ENCODE peak calls at places on chromosomes 2 and 18, in eight cellular contexts. One of them, this sample, is unnamed.

GRCh38 chr2:85523906-85524566 is 14.9 kb upstream of the MAT2A start:
- DNase-seq in brain microvascular endothelial cell: peak
- DNase-seq in pancreas: no peak
- DNase-seq in GM23338: no peak
- DNase-seq in osteoblast: peak
- DNase-seq in AG09309: no peak
- DNase-seq in HepG2: no peak
- DNase-seq in fibroblast of pulmonary artery: no peak
- DNase-seq in this sample: peak

GRCh38 chr18:48098007-48098406 is 167.5 kb upstream of the SMAD2 start:
- DNase-seq in brain microvascular endothelial cell: no peak
- DNase-seq in pancreas: no peak
- DNase-seq in GM23338: no peak
- DNase-seq in osteoblast: no peak
- DNase-seq in AG09309: no peak
- DNase-seq in HepG2: no peak
- DNase-seq in fibroblast of pulmonary artery: no peak
- DNase-seq in this sample: no peak

GRCh38 chr2:168583064-168583709 is 127.1 kb downstream of the CERS6 start:
- DNase-seq in brain microvascular endothelial cell: no peak
- DNase-seq in pancreas: no peak
- DNase-seq in GM23338: no peak
- DNase-seq in osteoblast: no peak
- DNase-seq in AG09309: no peak
- DNase-seq in HepG2: no peak
- DNase-seq in fibroblast of pulmonary artery: peak
- DNase-seq in this sample: peak

GRCh38 chr18:65751145-65752085 is 603 bp downstream of the CDH7 start:
- DNase-seq in brain microvascular endothelial cell: no peak
- DNase-seq in pancreas: no peak
- DNase-seq in GM23338: peak
- DNase-seq in osteoblast: peak
- DNase-seq in AG09309: no peak
- DNase-seq in HepG2: no peak
- DNase-seq in fibroblast of pulmonary artery: no peak
- DNase-seq in this sample: no peak

GRCh38 chr2:186972281-186972970 is 123.5 kb upstream of the ZSWIM2 start:
- DNase-seq in brain microvascular endothelial cell: no peak
- DNase-seq in pancreas: no peak
- DNase-seq in GM23338: no peak
- DNase-seq in osteoblast: no peak
- DNase-seq in AG09309: no peak
- DNase-seq in HepG2: no peak
- DNase-seq in fibroblast of pulmonary artery: no peak
- DNase-seq in this sample: no peak

GRCh38 chr18:50280707-50281294 is 522 bp downstream of the MBD1 start:
- DNase-seq in brain microvascular endothelial cell: no peak
- DNase-seq in pancreas: no peak
- DNase-seq in GM23338: no peak
- DNase-seq in osteoblast: no peak
- DNase-seq in AG09309: no peak
- DNase-seq in HepG2: no peak
- DNase-seq in fibroblast of pulmonary artery: no peak
- DNase-seq in this sample: no peak

GRCh38 chr18:49399003-49399402 is 61.4 kb downstream of the DYM start:
- DNase-seq in brain microvascular endothelial cell: peak
- DNase-seq in pancreas: no peak
- DNase-seq in GM23338: no peak
- DNase-seq in osteoblast: no peak
- DNase-seq in AG09309: no peak
- DNase-seq in HepG2: no peak
- DNase-seq in fibroblast of pulmonary artery: peak
- DNase-seq in this sample: peak

GRCh38 chr2:226660524-226660923 is 139.1 kb downstream of the IRS1 start:
- DNase-seq in brain microvascular endothelial cell: peak
- DNase-seq in pancreas: no peak
- DNase-seq in GM23338: no peak
- DNase-seq in osteoblast: peak
- DNase-seq in AG09309: peak
- DNase-seq in HepG2: no peak
- DNase-seq in fibroblast of pulmonary artery: peak
- DNase-seq in this sample: peak

GRCh38 chr2:165239230-165239629 is at the start of gene SCN2A:
- DNase-seq in brain microvascular endothelial cell: peak
- DNase-seq in pancreas: no peak
- DNase-seq in GM23338: peak
- DNase-seq in osteoblast: no peak
- DNase-seq in AG09309: peak
- DNase-seq in HepG2: peak
- DNase-seq in fibroblast of pulmonary artery: peak
- DNase-seq in this sample: peak

GRCh38 chr18:6374340-6374739 is 40.4 kb downstream of the L3MBTL4 start:
- DNase-seq in brain microvascular endothelial cell: no peak
- DNase-seq in pancreas: no peak
- DNase-seq in GM23338: no peak
- DNase-seq in osteoblast: no peak
- DNase-seq in AG09309: no peak
- DNase-seq in HepG2: peak
- DNase-seq in fibroblast of pulmonary artery: no peak
- DNase-seq in this sample: no peak

GRCh38 chr2:237588044-237588696 is 2.4 kb downstream of the RAB17 start:
- DNase-seq in brain microvascular endothelial cell: no peak
- DNase-seq in pancreas: peak
- DNase-seq in GM23338: no peak
- DNase-seq in osteoblast: peak
- DNase-seq in AG09309: no peak
- DNase-seq in HepG2: no peak
- DNase-seq in fibroblast of pulmonary artery: no peak
- DNase-seq in this sample: no peak

GRCh38 chr2:62354771-62355550 is 151.0 kb downstream of the TMEM17 start:
- DNase-seq in brain microvascular endothelial cell: no peak
- DNase-seq in pancreas: no peak
- DNase-seq in GM23338: peak
- DNase-seq in osteoblast: no peak
- DNase-seq in AG09309: no peak
- DNase-seq in HepG2: no peak
- DNase-seq in fibroblast of pulmonary artery: no peak
- DNase-seq in this sample: no peak

GRCh38 chr2:99031481-99031880 is 95.5 kb upstream of the CRACDL start:
- DNase-seq in brain microvascular endothelial cell: no peak
- DNase-seq in pancreas: no peak
- DNase-seq in GM23338: peak
- DNase-seq in osteoblast: no peak
- DNase-seq in AG09309: no peak
- DNase-seq in HepG2: no peak
- DNase-seq in fibroblast of pulmonary artery: no peak
- DNase-seq in this sample: no peak

GRCh38 chr18:79531926-79532689 is 136.4 kb downstream of the NFATC1 start:
- DNase-seq in brain microvascular endothelial cell: no peak
- DNase-seq in pancreas: no peak
- DNase-seq in GM23338: no peak
- DNase-seq in osteoblast: no peak
- DNase-seq in AG09309: no peak
- DNase-seq in HepG2: no peak
- DNase-seq in fibroblast of pulmonary artery: no peak
- DNase-seq in this sample: peak

GRCh38 chr2:129791651-129792050 is 187.8 kb upstream of the RAB6C start:
- DNase-seq in brain microvascular endothelial cell: no peak
- DNase-seq in pancreas: no peak
- DNase-seq in GM23338: no peak
- DNase-seq in osteoblast: no peak
- DNase-seq in AG09309: no peak
- DNase-seq in HepG2: no peak
- DNase-seq in fibroblast of pulmonary artery: no peak
- DNase-seq in this sample: no peak

GRCh38 chr2:218217366-218218309 is 649 bp downstream of the ARPC2 start:
- DNase-seq in brain microvascular endothelial cell: no peak
- DNase-seq in pancreas: peak
- DNase-seq in GM23338: peak
- DNase-seq in osteoblast: peak
- DNase-seq in AG09309: no peak
- DNase-seq in HepG2: peak
- DNase-seq in fibroblast of pulmonary artery: peak
- DNase-seq in this sample: no peak

GRCh38 chr2:6723865-6724571 is 141.7 kb downstream of the CMPK2 start:
- DNase-seq in brain microvascular endothelial cell: no peak
- DNase-seq in pancreas: no peak
- DNase-seq in GM23338: no peak
- DNase-seq in osteoblast: no peak
- DNase-seq in AG09309: no peak
- DNase-seq in HepG2: no peak
- DNase-seq in fibroblast of pulmonary artery: no peak
- DNase-seq in this sample: no peak

GRCh38 chr18:79570266-79571201 is 109.1 kb upstream of the CTDP1 start:
- DNase-seq in brain microvascular endothelial cell: peak
- DNase-seq in pancreas: no peak
- DNase-seq in GM23338: no peak
- DNase-seq in osteoblast: peak
- DNase-seq in AG09309: no peak
- DNase-seq in HepG2: no peak
- DNase-seq in fibroblast of pulmonary artery: peak
- DNase-seq in this sample: peak

GRCh38 chr2:42072349-42073118 is 24.7 kb downstream of the PKDCC start:
- DNase-seq in brain microvascular endothelial cell: no peak
- DNase-seq in pancreas: no peak
- DNase-seq in GM23338: peak
- DNase-seq in osteoblast: peak
- DNase-seq in AG09309: no peak
- DNase-seq in HepG2: peak
- DNase-seq in fibroblast of pulmonary artery: no peak
- DNase-seq in this sample: peak

GRCh38 chr2:241892299-241893137 is 23.0 kb downstream of the RTP5 start:
- DNase-seq in brain microvascular endothelial cell: no peak
- DNase-seq in pancreas: peak
- DNase-seq in GM23338: no peak
- DNase-seq in osteoblast: peak
- DNase-seq in AG09309: no peak
- DNase-seq in HepG2: no peak
- DNase-seq in fibroblast of pulmonary artery: no peak
- DNase-seq in this sample: peak

GRCh38 chr2:21228041-21228895 is 104.5 kb downstream of the TDRD15 start:
- DNase-seq in brain microvascular endothelial cell: no peak
- DNase-seq in pancreas: no peak
- DNase-seq in GM23338: peak
- DNase-seq in osteoblast: no peak
- DNase-seq in AG09309: no peak
- DNase-seq in HepG2: peak
- DNase-seq in fibroblast of pulmonary artery: no peak
- DNase-seq in this sample: no peak

GRCh38 chr2:106197878-106198277 is 3.8 kb upstream of the UXS1 start:
- DNase-seq in brain microvascular endothelial cell: peak
- DNase-seq in pancreas: no peak
- DNase-seq in GM23338: no peak
- DNase-seq in osteoblast: no peak
- DNase-seq in AG09309: peak
- DNase-seq in HepG2: peak
- DNase-seq in fibroblast of pulmonary artery: peak
- DNase-seq in this sample: peak

GRCh38 chr2:173232956-173233744 is 121.5 kb upstream of the CDCA7 start:
- DNase-seq in brain microvascular endothelial cell: peak
- DNase-seq in pancreas: no peak
- DNase-seq in GM23338: no peak
- DNase-seq in osteoblast: no peak
- DNase-seq in AG09309: no peak
- DNase-seq in HepG2: no peak
- DNase-seq in fibroblast of pulmonary artery: peak
- DNase-seq in this sample: peak

GRCh38 chr2:140918426-140918825 is 1212.4 kb downstream of the LRP1B start:
- DNase-seq in brain microvascular endothelial cell: no peak
- DNase-seq in pancreas: no peak
- DNase-seq in GM23338: no peak
- DNase-seq in osteoblast: no peak
- DNase-seq in AG09309: no peak
- DNase-seq in HepG2: no peak
- DNase-seq in fibroblast of pulmonary artery: no peak
- DNase-seq in this sample: no peak

GRCh38 chr2:162938387-162938786 is 99.8 kb upstream of the KCNH7 start:
- DNase-seq in brain microvascular endothelial cell: no peak
- DNase-seq in pancreas: no peak
- DNase-seq in GM23338: peak
- DNase-seq in osteoblast: no peak
- DNase-seq in AG09309: no peak
- DNase-seq in HepG2: no peak
- DNase-seq in fibroblast of pulmonary artery: no peak
- DNase-seq in this sample: no peak
- TF ChIP-seq CTCF in brain microvascular endothelial cell: no peak
- TF ChIP-seq CTCF in pancreas: no peak
- TF ChIP-seq CTCF in GM23338: peak
- TF ChIP-seq CTCF in osteoblast: no peak
- TF ChIP-seq CTCF in AG09309: no peak
- TF ChIP-seq CTCF in HepG2: peak
- TF ChIP-seq CTCF in fibroblast of pulmonary artery: no peak
- TF ChIP-seq CTCF in this sample: no peak

DNA sequence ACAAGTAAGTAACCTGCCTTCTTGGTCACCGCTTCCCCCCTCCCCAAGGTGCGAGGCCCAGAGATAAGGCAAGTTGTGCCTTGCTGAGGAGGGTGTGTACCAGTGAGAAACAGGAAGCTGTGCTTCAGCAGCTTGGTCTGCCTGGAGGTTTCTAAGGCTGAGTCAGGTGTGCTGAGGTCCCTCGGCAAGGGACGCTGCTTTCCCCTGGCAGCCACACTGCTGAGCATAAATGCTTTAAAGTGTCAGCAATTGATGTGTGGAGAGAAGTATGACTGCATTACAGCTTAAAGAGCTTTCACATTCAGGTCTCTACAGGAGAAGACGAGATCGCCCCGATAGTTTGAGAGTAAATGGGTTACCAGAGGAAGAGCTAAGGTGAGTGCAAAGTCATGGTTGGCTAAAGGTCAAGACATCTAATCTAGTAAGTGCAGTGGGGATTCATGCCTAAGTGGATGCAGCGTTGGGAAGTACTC is 86.9 kb downstream of the LIMS1 start:
- DNase-seq in brain microvascular endothelial cell: no peak
- DNase-seq in pancreas: peak
- DNase-seq in GM23338: peak
- DNase-seq in osteoblast: no peak
- DNase-seq in AG09309: no peak
- DNase-seq in HepG2: no peak
- DNase-seq in fibroblast of pulmonary artery: no peak
- DNase-seq in this sample: peak
- H3K4me3 ChIP-seq in brain microvascular endothelial cell: no peak
- H3K4me3 ChIP-seq in pancreas: peak
- H3K4me3 ChIP-seq in GM23338: peak
- H3K4me3 ChIP-seq in osteoblast: no peak
- H3K4me3 ChIP-seq in AG09309: no peak
- H3K4me3 ChIP-seq in HepG2: no peak
- H3K4me3 ChIP-seq in fibroblast of pulmonary artery: no peak
- H3K4me3 ChIP-seq in this sample: no peak

GRCh38 chr2:75896779-75897366 is 186.2 kb upstream of the GCFC2 start:
- DNase-seq in brain microvascular endothelial cell: no peak
- DNase-seq in pancreas: no peak
- DNase-seq in GM23338: peak
- DNase-seq in osteoblast: peak
- DNase-seq in AG09309: no peak
- DNase-seq in HepG2: peak
- DNase-seq in fibroblast of pulmonary artery: peak
- DNase-seq in this sample: no peak
- TF ChIP-seq CTCF in brain microvascular endothelial cell: peak
- TF ChIP-seq CTCF in pancreas: peak
- TF ChIP-seq CTCF in GM23338: peak
- TF ChIP-seq CTCF in osteoblast: no peak
- TF ChIP-seq CTCF in AG09309: peak
- TF ChIP-seq CTCF in HepG2: peak
- TF ChIP-seq CTCF in fibroblast of pulmonary artery: peak
- TF ChIP-seq CTCF in this sample: peak

GRCh38 chr18:13273800-13274199 is 55.2 kb downstream of the LDLRAD4 start:
- DNase-seq in brain microvascular endothelial cell: no peak
- DNase-seq in pancreas: no peak
- DNase-seq in GM23338: no peak
- DNase-seq in osteoblast: no peak
- DNase-seq in AG09309: no peak
- DNase-seq in HepG2: no peak
- DNase-seq in fibroblast of pulmonary artery: no peak
- DNase-seq in this sample: no peak
- H3K4me3 ChIP-seq in brain microvascular endothelial cell: no peak
- H3K4me3 ChIP-seq in pancreas: no peak
- H3K4me3 ChIP-seq in GM23338: no peak
- H3K4me3 ChIP-seq in osteoblast: no peak
- H3K4me3 ChIP-seq in AG09309: no peak
- H3K4me3 ChIP-seq in HepG2: no peak
- H3K4me3 ChIP-seq in fibroblast of pulmonary artery: no peak
- H3K4me3 ChIP-seq in this sample: no peak

This sample was measured in choroid plexus epithelial cell.